ENCODE peak calls at places on chromosomes 3 and 15, in four cellular contexts. Z is skeletal muscle cell; D is naive thymus-derived CD4-positive, alpha-beta T cell; V is mammary epithelial cell. N is an unnamed sample.

GRCh38 chr3:126147147-126147931 is 33.0 kb downstream of the ALDH1L1 start:
- DNase-seq in Z (no peak), D (no peak), V (no peak), N (no peak)

GRCh38 chr3:132117642-132118041 is 82.8 kb upstream of the CPNE4 start:
- DNase-seq in Z (no peak), D (no peak), V (peak; percentile 25), N (no peak)

GRCh38 chr15:70160267-70160666 is 62.5 kb upstream of the TLE3 start:
- DNase-seq in Z (no peak), D (no peak), V (no peak), N (no peak)

GRCh38 chr3:105359098-105359762 is 7.5 kb upstream of the ALCAM start:
- DNase-seq in Z (no peak), D (no peak), V (peak; percentile 59), N (no peak)

GRCh38 chr15:44801797-44802196 is 65.5 kb downstream of the TRIM69 start:
- DNase-seq in Z (no peak), D (no peak), V (no peak), N (no peak)

GRCh38 chr3:126836220-126836860 is 132.3 kb downstream of the CHCHD6 start:
- DNase-seq in Z (no peak), D (no peak), V (no peak), N (no peak)

GRCh38 chr3:186909078-186909853 is 21.1 kb upstream of the ST6GAL1 start:
- DNase-seq in Z (no peak), D (peak; percentile 78), V (no peak), N (no peak)

GRCh38 chr3:190892328-190893011 is 30.0 kb upstream of the GMNC start:
- DNase-seq in Z (no peak), D (no peak), V (no peak), N (no peak)

GRCh38 chr3:148697311-148698189 is at the start of gene AGTR1:
- DNase-seq in Z (no peak), D (no peak), V (no peak), N (no peak)

GRCh38 chr15:82159922-82160321 is 102.6 kb downstream of the EFL1 start:
- DNase-seq in Z (peak; percentile 100), D (no peak), V (peak; percentile 81), N (peak; percentile 87)

GRCh38 chr3:37996785-37997301 is 6.3 kb downstream of the VILL start:
- DNase-seq in Z (peak; percentile 24), D (peak; percentile 65), V (peak; percentile 75), N (no peak)

GRCh38 chr3:110106805-110107204 is 769.5 kb upstream of the DPPA4 start:
- DNase-seq in Z (no peak), D (no peak), V (peak; percentile 23), N (no peak)

GRCh38 chr15:68278345-68279217 is 1.0 kb downstream of the FEM1B start:
- DNase-seq in Z (no peak), D (no peak), V (peak; percentile 54), N (no peak)

GRCh38 chr3:15633766-15634588 is 32.4 kb downstream of the BTD start:
- DNase-seq in Z (no peak), D (no peak), V (peak; percentile 23), N (no peak)

GRCh38 chr3:186990878-186991308 is 60.6 kb downstream of the ST6GAL1 start:
- DNase-seq in Z (no peak), D (no peak), V (peak; percentile 98), N (no peak)

GRCh38 chr3:60588806-60589205 is 662.4 kb downstream of the FHIT start:
- DNase-seq in Z (peak; percentile 57), D (no peak), V (peak; percentile 94), N (no peak)

GRCh38 chr3:55659023-55659355 is 171.9 kb upstream of the WNT5A start:
- DNase-seq in Z (no peak), D (no peak), V (no peak), N (no peak)

GRCh38 chr3:115980709-115981108 is 357.4 kb downstream of the GAP43 start:
- DNase-seq in Z (no peak), D (no peak), V (no peak), N (no peak)

GRCh38 chr15:89197503-89197971 is 23.8 kb downstream of the RLBP1 start:
- DNase-seq in Z (no peak), D (no peak), V (peak; percentile 70), N (no peak)

GRCh38 chr3:132660745-132661067 is 577 bp downstream of the UBA5 start:
- DNase-seq in Z (no peak), D (no peak), V (no peak), N (no peak)

GRCh38 chr3:171953300-171954022 is 85.9 kb upstream of the FNDC3B start:
- DNase-seq in Z (no peak), D (no peak), V (peak; percentile 26), N (no peak)

GRCh38 chr15:22902046-22902445 is 63.6 kb downstream of the NIPA2 start:
- DNase-seq in Z (no peak), D (no peak), V (no peak), N (no peak)

GRCh38 chr3:157502916-157503620 is at the start of gene VEPH1:
- DNase-seq in Z (peak; percentile 59), D (no peak), V (no peak), N (no peak)

GRCh38 chr3:8301977-8302589 is 199.5 kb upstream of the LMCD1 start:
- DNase-seq in Z (peak; percentile 18), D (peak; percentile 24), V (peak; percentile 30), N (peak; percentile 44)

GRCh38 chr15:89129123-89129815 is 41.0 kb downstream of the ABHD2 start:
- DNase-seq in Z (no peak), D (peak; percentile 23), V (peak; percentile 29), N (no peak)

GRCh38 chr15:47885921-47886320 is 168.6 kb downstream of the SEMA6D start:
- DNase-seq in Z (peak; percentile 82), D (no peak), V (peak; percentile 82), N (peak; percentile 34)

GRCh38 chr3:100590114-100590839 is 19.1 kb upstream of the ADGRG7 start:
- DNase-seq in Z (peak; percentile 26), D (peak; percentile 48), V (peak; percentile 59), N (peak; percentile 47)

GRCh38 chr3:62644493-62644892 is 230.7 kb downstream of the CADPS start:
- DNase-seq in Z (no peak), D (no peak), V (no peak), N (no peak)

GRCh38 chr3:186784820-186785516 is 1.6 kb downstream of the EIF4A2 start:
- DNase-seq in Z (no peak), D (no peak), V (no peak), N (no peak)

GRCh38 chr15:41263891-41264351 is 32.9 kb downstream of the CHP1 start:
- DNase-seq in Z (no peak), D (no peak), V (no peak), N (no peak)

GRCh38 chr3:128555098-128555825 is 62.3 kb upstream of the GATA2 start:
- DNase-seq in Z (no peak), D (no peak), V (no peak), N (no peak)

GRCh38 chr3:115658337-115659181 is 35.2 kb downstream of the GAP43 start:
- DNase-seq in Z (peak; percentile 67), D (peak; percentile 52), V (peak; percentile 71), N (peak; percentile 34)

GRCh38 chr15:65782096-65782495 is 10.0 kb downstream of the DENND4A start:
- DNase-seq in Z (no peak), D (no peak), V (no peak), N (no peak)

GRCh38 chr3:113698891-113699465 is 2.5 kb upstream of the USF3 start:
- DNase-seq in Z (no peak), D (no peak), V (peak; percentile 14), N (no peak)

GRCh38 chr3:184748219-184749135 is 36.6 kb upstream of the MAGEF1 start:
- DNase-seq in Z (no peak), D (no peak), V (peak; percentile 83), N (no peak)

GRCh38 chr15:89807689-89808088 is 7.0 kb downstream of the ANPEP start:
- DNase-seq in Z (no peak), D (no peak), V (no peak), N (no peak)

GRCh38 chr3:177905173-177905894 is 630.9 kb upstream of the KCNMB2 start:
- DNase-seq in Z (peak; percentile 42), D (no peak), V (peak; percentile 42), N (peak; percentile 74)

DNA sequence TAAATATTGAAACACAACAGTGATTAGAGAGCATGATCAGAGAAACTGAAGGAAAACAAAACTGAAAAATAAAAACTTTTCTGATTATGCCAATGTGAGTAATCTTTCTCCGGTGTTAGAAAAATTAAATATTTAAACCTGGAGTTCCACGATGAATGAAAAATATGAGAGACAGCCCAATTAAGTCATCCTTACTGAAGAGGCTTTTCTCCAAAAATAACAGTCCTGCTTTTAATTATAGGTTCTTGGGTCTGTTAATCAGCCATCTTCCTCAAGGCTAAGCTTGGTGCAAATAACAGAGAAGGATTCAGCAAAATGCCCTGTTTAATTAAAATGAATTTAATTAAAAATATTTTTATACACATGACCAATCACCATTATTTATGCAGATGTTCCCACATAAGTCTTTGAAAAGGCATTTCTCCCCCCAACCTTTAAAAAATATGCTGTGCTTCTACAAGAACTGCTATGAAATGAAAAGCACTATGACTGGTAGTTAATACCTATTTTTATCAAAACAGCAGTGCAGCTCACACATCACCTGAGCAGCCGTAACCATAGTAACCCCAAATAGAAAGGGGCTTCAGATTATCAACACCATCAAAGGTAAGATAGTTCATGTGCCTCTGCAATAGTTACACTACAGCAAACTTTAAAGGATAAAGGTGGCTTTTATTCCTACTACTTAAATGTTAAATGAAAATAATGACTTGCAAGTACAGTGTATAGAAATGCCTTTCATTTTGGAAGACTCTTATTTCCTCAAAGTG is 175.7 kb downstream of the SLC9A9 start:
- DNase-seq in Z (no peak), D (no peak), V (no peak), N (no peak)
- H3K4me3 ChIP-seq in Z (no peak overlapping the region), D (no peak overlapping the region), V (no peak overlapping the region), N (no peak overlapping the region)

DNA sequence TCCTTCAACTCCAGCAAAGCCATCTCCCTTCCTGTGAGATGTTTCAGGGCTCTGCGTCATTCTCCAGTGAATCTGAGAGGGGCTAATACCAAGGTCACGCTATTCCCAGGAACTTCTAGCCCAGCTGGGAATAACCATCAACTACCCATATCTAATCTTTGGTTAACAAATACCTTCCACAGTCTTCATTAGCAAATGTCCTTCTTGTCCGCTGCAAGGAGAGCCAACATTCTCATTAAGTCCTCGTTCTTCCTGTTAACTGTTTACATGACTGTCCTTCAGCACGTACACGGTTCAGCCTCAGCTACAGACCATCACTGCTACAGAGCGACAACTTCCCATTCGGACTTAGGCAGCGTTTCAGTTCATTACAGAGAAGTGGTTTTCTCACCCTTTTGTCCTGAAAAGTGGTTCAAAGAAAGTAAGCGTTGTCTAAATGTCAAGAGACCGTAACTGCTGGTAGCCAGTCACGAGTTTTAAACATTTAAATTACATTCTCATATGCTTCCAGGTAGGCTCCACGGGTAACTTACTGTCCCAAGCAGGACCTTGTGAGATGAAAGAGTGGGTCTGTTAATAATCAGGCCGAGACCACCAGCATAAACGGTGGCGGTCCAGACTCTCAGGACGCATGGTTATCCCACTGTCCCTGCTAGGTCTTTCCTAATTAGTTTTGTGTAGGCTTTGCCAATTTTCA is 63.9 kb downstream of the CHSY1 start:
- DNase-seq in Z (peak; percentile 92), D (no peak), V (no peak), N (peak; percentile 94)
- H3K4me3 ChIP-seq in Z (peak overlapping the region; percentile 8), D (no peak overlapping the region), V (no peak overlapping the region), N (peak overlapping the region; percentile 33)

DNA sequence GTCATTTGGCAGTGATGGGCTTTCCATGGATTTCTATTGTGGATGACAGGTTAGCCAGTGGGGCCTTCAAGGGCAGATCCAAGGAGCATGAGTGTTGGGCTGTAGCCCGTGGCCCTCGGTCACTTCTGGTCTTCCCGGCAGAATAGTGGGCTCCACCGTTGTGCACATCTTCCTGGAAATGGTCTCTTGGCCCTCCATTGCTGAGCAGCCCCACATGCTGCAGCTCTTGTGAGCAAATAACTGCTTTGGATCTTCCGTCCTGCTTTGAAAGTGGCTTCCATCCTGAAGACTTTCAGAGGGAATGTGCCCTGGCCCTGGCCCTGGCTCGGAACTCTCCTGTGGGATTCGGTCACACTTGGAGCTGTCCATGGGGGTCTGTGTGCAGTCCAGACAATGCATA is 102.8 kb downstream of the SNRPN start:
- DNase-seq in Z (no peak), D (no peak), V (no peak), N (no peak)
- H3K4me3 ChIP-seq in Z (no peak overlapping the region), D (no peak overlapping the region), V (no peak overlapping the region), N (no peak overlapping the region)

GRCh38 chr15:75591655-75592364 is 12.7 kb upstream of the PTPN9 start:
- DNase-seq in Z (no peak), D (no peak), V (no peak), N (no peak)
- H3K4me3 ChIP-seq in Z (no peak overlapping the region), D (no peak overlapping the region), V (no peak overlapping the region), N (no peak overlapping the region)

N was measured in AG09309.